ENCODE peak calls at places on chromosomes 16 and 17, in eight cellular contexts. V is left ventricle myocardium inferior, D is fibroblast of lung, X is prostate gland, M is pancreas, Y is testis, J is GM12864, K is A549. H is an unnamed sample.

GRCh38 chr16:13471036-13471435 is 448.9 kb upstream of the ERCC4 start:
- DNase-seq in X (no peak), D (no peak), J (no peak), V (no peak), Y (no peak), M (no peak), K (no peak), H (no peak)

GRCh38 chr17:5630434-5630833 is 46.1 kb upstream of the NLRP1 start:
- DNase-seq in X (no peak), D (no peak), J (no peak), Y (no peak), K (no peak), V (no peak), M (no peak), H (peak)

GRCh38 chr16:68642436-68643064 is 2.6 kb upstream of the CDH3 start:
- DNase-seq in J (no peak), D (no peak), K (no peak), M (peak), V (no peak), Y (peak), X (no peak), H (no peak)

GRCh38 chr17:34456121-34456520 is 93.1 kb upstream of the CCL1 start:
- DNase-seq in D (no peak), M (no peak), K (no peak), V (no peak), X (no peak), J (no peak), Y (no peak), H (no peak)

GRCh38 chr16:80569440-80570105 is 28.8 kb downstream of the DYNLRB2 start:
- DNase-seq in Y (no peak), M (no peak), K (peak), J (peak), D (peak), V (no peak), X (no peak), H (peak)

GRCh38 chr16:84446086-84446485 is 58.4 kb downstream of the MEAK7 start:
- DNase-seq in K (no peak), Y (no peak), M (no peak), D (no peak), X (no peak), J (no peak), V (no peak), H (no peak)

GRCh38 chr16:57830890-57831484 is 28.7 kb upstream of the KIFC3 start:
- DNase-seq in V (no peak), D (no peak), M (no peak), Y (no peak), K (no peak), X (no peak), J (no peak), H (no peak)

GRCh38 chr16:30399435-30400186 is 4.4 kb downstream of the ZNF48 start:
- DNase-seq in K (no peak), X (no peak), Y (no peak), V (no peak), M (no peak), D (no peak), J (no peak), H (no peak)

GRCh38 chr16:88196471-88197400 is 186.0 kb upstream of the ZNF469 start:
- DNase-seq in K (no peak), X (no peak), D (no peak), M (no peak), J (no peak), V (no peak), Y (no peak), H (no peak)

GRCh38 chr16:84611041-84611440 is 6.8 kb downstream of the COTL1 start:
- DNase-seq in X (no peak), K (no peak), Y (peak), M (no peak), D (peak), V (no peak), J (no peak), H (no peak)

GRCh38 chr17:57946798-57947358 is 8.3 kb downstream of the CUEDC1 start:
- DNase-seq in X (peak), M (no peak), J (peak), V (no peak), Y (peak), D (peak), K (peak), H (no peak)

GRCh38 chr17:17041018-17041521 is 1.2 kb upstream of the MPRIP start:
- DNase-seq in K (peak), X (no peak), D (no peak), V (no peak), M (peak), Y (peak), J (no peak), H (peak)

GRCh38 chr17:77375917-77376651 is 235.3 kb downstream of the SEC14L1 start:
- DNase-seq in K (no peak), Y (peak), X (no peak), D (peak), M (no peak), J (no peak), V (no peak), H (peak)

GRCh38 chr16:588639-588888 is 1.3 kb upstream of the RAB40C start:
- DNase-seq in D (peak), K (peak), V (no peak), J (peak), M (no peak), Y (peak), X (no peak), H (no peak)

GRCh38 chr16:52976539-52977167 is 76.0 kb downstream of the CHD9NB start:
- DNase-seq in M (no peak), Y (no peak), D (peak), K (peak), X (no peak), V (no peak), J (no peak), H (no peak)

GRCh38 chr17:11880714-11881113 is 116.6 kb downstream of the ZNF18 start:
- DNase-seq in X (peak), Y (no peak), J (no peak), D (no peak), K (peak), M (no peak), V (no peak), H (no peak)

GRCh38 chr16:13203725-13204124 is 302.3 kb downstream of the SHISA9 start:
- DNase-seq in V (no peak), X (no peak), D (no peak), M (no peak), J (no peak), K (no peak), Y (no peak), H (no peak)

GRCh38 chr16:31460582-31461002 is 1.3 kb downstream of the ARMC5 start:
- DNase-seq in M (no peak), D (peak), Y (no peak), K (peak), V (no peak), J (no peak), X (no peak), H (no peak)

GRCh38 chr17:80270104-80270503 is 9.5 kb downstream of the RNF213 start:
- DNase-seq in X (no peak), J (no peak), K (no peak), M (no peak), V (no peak), Y (no peak), D (no peak), H (no peak)

GRCh38 chr17:39673335-39674081 is 5.3 kb downstream of the PNMT start:
- DNase-seq in D (no peak), X (no peak), Y (no peak), K (no peak), V (no peak), J (no peak), M (no peak), H (no peak)

GRCh38 chr17:4433515-4434031 is at the start of gene SPNS3:
- DNase-seq in Y (no peak), K (no peak), X (no peak), D (no peak), M (no peak), J (no peak), V (no peak), H (no peak)

GRCh38 chr16:75420987-75421819 is 12.1 kb downstream of the CFDP1 start:
- DNase-seq in M (peak), Y (peak), X (peak), K (peak), V (peak), D (peak), J (no peak), H (peak)

GRCh38 chr17:44170499-44171201 is at the start of gene ASB16:
- DNase-seq in Y (peak), J (no peak), D (peak), X (peak), V (peak), K (no peak), M (peak), H (no peak)

GRCh38 chr17:74862108-74862901 is 2.6 kb upstream of the GRIN2C start:
- DNase-seq in X (no peak), Y (peak), V (peak), J (no peak), D (peak), M (peak), K (peak), H (no peak)

GRCh38 chr16:610513-611381 is 20.0 kb upstream of the WFIKKN1 start:
- DNase-seq in J (no peak), D (no peak), K (no peak), X (no peak), V (no peak), Y (peak), M (peak), H (no peak)

GRCh38 chr17:28216528-28216927 is 102.5 kb upstream of the TMEM97 start:
- DNase-seq in V (no peak), D (peak), M (no peak), X (no peak), J (no peak), Y (no peak), K (peak), H (no peak)

GRCh38 chr17:72472116-72472515 is 351.3 kb downstream of the SOX9 start:
- DNase-seq in Y (no peak), J (no peak), K (no peak), M (no peak), D (no peak), V (no peak), X (no peak), H (no peak)

DNA sequence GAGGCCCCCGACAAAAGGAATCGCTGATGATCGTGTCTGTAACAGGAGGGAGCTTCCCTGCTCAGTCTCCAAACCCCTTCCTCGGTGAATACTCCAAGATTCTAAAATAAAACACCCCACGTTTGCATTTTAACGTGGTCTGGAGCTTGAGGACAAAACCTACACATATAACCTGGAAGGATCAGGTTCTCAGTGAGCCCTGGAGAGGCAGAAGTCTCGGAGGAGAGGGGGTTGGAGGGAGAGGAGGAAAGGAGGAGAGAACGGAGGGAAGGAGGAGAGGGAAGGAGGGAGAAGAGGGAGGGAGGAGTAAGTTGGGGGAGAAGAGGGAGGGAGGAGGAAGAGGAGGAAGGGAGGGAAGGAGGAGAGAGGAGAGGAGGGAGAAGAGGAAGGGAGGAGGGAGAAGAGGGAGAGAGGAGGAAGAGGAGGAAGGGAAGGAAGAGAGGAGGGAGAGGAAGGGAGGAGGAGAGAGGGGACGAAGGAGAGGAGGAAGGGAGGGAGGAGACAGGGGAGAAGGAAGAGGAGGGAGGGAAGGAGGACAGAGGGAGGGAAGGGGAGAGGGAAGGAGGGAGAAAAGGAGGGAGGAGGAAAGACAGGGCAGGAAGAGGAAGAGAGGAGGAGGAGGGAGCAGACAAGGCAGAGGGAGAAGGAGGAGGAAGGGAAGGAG is 27.4 kb upstream of the GINS2 start:
- DNase-seq in V (no peak), M (no peak), D (no peak), Y (no peak), J (no peak), K (no peak), X (no peak), H (no peak)
- H3K4me3 ChIP-seq in V (no peak), M (no peak), D (no peak), Y (no peak), J (no peak), K (no peak), X (no peak), H (peak)

GRCh38 chr16:2019919-2020831 is 590 bp downstream of the NPW start:
- DNase-seq in D (no peak), V (no peak), M (no peak), Y (no peak), K (no peak), J (no peak), X (no peak), H (no peak)
- H3K4me3 ChIP-seq in D (no peak), V (peak), M (no peak), Y (no peak), K (no peak), J (no peak), X (no peak), H (peak)

GRCh38 chr16:55249936-55250335 is 74.1 kb upstream of the IRX6 start:
- DNase-seq in V (no peak), D (no peak), M (no peak), Y (no peak), K (no peak), J (no peak), X (no peak), H (no peak)

GRCh38 chr16:55248494-55248893 is 75.5 kb upstream of the IRX6 start:
- DNase-seq in V (no peak), M (no peak), X (no peak), D (no peak), J (no peak), K (no peak), Y (no peak), H (no peak)

GRCh38 chr16:55249361-55249760 is 74.6 kb upstream of the IRX6 start:
- DNase-seq in D (no peak), K (no peak), V (no peak), M (no peak), J (no peak), Y (no peak), X (no peak), H (no peak)

GRCh38 chr16:55252577-55252976 is 71.4 kb upstream of the IRX6 start:
- DNase-seq in K (no peak), Y (no peak), V (no peak), J (no peak), M (no peak), X (no peak), D (no peak), H (no peak)

GRCh38 chr16:55250641-55251550 is 73.1 kb upstream of the IRX6 start:
- DNase-seq in K (no peak), Y (no peak), X (no peak), V (no peak), M (no peak), J (no peak), D (no peak), H (no peak)
- H3K4me3 ChIP-seq in K (no peak), Y (no peak), X (no peak), V (no peak), M (no peak), J (no peak), D (no peak), H (no peak)

DNA sequence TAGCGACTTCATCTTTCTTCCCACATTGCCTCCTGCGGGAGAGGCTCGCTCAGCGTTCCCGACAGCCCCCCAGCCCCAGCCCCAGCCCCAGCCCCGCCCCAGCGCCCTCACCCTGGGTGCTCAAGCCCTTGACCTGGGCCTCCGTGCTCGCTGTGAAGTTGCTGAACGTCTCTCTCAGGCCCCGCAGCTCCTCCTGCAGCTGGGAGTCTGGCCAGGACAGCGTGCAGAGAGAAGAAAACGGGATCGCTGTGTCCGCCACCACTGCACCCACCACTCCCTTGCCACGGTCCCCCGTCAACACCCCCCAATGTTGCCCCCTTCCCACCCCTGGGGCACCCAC is 2.3 kb downstream of the ASGR1 start:
- DNase-seq in Y (no peak), J (no peak), V (no peak), M (no peak), X (no peak), K (no peak), D (no peak), H (no peak)
- H3K4me3 ChIP-seq in Y (peak), J (no peak), V (peak), M (no peak), X (peak), K (peak), D (no peak), H (peak)

GRCh38 chr16:5065368-5065767 is 388 bp downstream of the C16orf89 start:
- DNase-seq in M (no peak), J (no peak), K (no peak), Y (no peak), D (no peak), X (no peak), V (no peak), H (no peak)

GRCh38 chr16:5066511-5066910 is 755 bp upstream of the C16orf89 start:
- DNase-seq in J (no peak), D (no peak), M (no peak), X (no peak), K (no peak), Y (no peak), V (no peak), H (no peak)

GRCh38 chr16:5065813-5066212 is at the start of gene C16orf89:
- DNase-seq in D (no peak), Y (no peak), M (no peak), V (no peak), X (no peak), K (no peak), J (no peak), H (no peak)

GRCh38 chr16:5062790-5063765 is 2.7 kb downstream of the C16orf89 start:
- DNase-seq in X (no peak), V (no peak), D (no peak), Y (no peak), J (no peak), M (no peak), K (peak), H (no peak)

DNA sequence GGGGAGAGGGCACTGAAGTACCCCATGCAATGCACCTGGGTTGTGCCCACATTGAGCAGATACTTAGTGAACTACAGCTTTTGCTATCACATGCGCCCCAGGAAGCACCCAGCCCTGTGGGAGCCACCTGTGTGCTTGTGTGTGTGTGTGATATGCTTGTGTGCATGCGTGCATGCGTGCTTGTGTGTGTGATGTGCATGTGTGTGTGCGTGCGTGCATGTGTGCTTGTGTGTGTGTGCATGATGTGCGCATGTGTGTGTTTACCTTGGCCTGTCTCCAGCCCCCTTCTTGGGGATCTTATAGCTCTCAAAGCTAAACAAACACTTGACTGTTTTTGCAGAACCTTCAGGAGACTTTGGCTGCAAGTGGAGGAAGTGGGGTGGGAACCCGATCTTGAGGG is 841 bp downstream of the C16orf89 start:
- DNase-seq in M (no peak), K (no peak), J (no peak), D (peak), V (no peak), Y (no peak), X (no peak), H (no peak)
- H3K4me3 ChIP-seq in M (no peak), K (no peak), J (no peak), D (no peak), V (no peak), Y (no peak), X (no peak), H (no peak)

GRCh38 chr17:37764383-37764782 is 19.5 kb upstream of the HNF1B start:
- DNase-seq in V (no peak), Y (no peak), K (no peak), M (no peak), J (no peak), D (no peak), X (no peak), H (no peak)

GRCh38 chr17:37769050-37769449 is 24.2 kb upstream of the HNF1B start:
- DNase-seq in X (no peak), K (no peak), Y (no peak), V (no peak), D (no peak), J (no peak), M (no peak), H (no peak)

GRCh38 chr17:37768438-37768837 is 23.6 kb upstream of the HNF1B start:
- DNase-seq in X (no peak), D (no peak), J (no peak), V (no peak), K (no peak), M (no peak), Y (no peak), H (no peak)

GRCh38 chr17:37770631-37771518 is 26.0 kb upstream of the HNF1B start:
- DNase-seq in J (no peak), M (peak), Y (peak), D (peak), V (peak), K (peak), X (peak), H (no peak)

DNA sequence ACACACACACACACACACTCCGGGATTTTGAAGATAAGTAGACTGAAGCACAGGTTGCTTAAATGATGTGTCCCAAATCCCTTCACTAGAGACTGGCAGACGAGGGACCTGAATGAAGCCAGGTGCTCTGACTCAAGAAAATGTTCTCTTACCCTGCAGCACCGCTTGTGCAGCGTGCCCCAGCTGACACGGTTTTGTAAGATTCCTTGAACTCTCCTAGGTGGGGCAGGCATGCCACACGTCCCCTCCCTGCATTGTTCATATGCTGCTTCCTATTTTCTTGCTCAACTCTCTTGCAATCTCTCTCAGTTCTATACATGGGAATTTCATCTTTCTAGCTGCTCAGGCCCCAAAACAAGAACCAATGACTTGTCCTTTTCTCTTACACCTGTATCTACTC is 22.1 kb upstream of the HNF1B start:
- DNase-seq in M (no peak), Y (no peak), V (no peak), X (no peak), D (no peak), J (no peak), K (peak), H (no peak)
- H3K4me3 ChIP-seq in M (no peak), Y (no peak), V (no peak), X (no peak), D (no peak), J (no peak), K (no peak), H (no peak)

DNA sequence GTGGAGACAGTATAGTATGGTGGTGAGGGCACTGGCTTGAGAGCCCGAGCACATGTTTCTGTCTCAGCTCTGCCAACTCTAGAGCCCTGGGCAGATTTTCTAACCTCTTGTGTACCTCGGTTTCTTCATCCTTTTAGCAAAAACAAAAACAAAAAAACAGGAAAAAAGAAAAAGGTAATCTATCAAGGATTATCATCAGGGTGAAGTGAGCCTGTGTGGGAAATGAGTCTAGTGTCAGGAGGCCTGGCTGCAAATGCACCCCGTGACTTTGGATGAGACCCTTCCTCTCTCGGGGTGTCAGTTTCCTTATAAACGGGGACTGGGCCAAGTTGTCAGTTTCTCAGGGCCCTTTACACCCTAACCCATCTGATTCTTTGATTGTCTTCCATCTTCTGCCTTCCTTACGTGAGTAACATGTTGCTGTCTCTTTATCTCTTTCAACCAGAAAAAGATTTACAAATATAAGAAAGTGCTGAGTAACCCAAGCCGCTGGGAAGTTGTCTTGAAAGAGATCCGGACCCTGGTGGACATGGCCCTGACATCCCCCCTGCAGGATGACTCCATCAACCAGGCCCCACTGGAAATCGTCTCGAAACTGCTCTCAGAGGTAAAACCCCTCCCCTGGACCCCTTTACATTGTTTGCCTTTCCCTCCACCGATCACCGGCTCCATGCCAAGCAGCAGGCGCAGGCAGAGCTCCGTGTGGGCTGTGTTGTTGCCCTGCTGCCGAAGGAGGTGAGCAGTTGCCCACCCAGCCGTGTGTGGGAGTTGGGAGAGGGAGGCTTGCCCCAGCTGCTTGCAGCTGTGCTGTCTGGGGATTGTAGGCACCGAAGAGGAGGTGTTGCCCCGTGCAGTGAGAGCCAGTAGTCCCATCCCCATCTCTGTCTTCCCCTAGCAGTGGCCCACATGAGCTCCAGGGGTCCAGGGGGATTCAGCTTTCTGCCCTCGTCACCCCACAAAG is 127.1 kb upstream of the PLCG2 start:
- DNase-seq in M (no peak), J (no peak), V (no peak), X (no peak), Y (no peak), D (no peak), K (no peak), H (no peak)
- H3K4me3 ChIP-seq in M (no peak), J (no peak), V (peak), X (no peak), Y (peak), D (no peak), K (no peak), H (no peak)

H was measured in skeletal muscle cell.